ENCODE peak calls at places on chromosomes 16 and 17, in four cellular contexts. One of them, this sample, is unnamed.

GRCh38 chr17:77608431-77608830 is 350.1 kb upstream of the TNRC6C start:
- DNase-seq in K562: no peak
- DNase-seq in HepG2: no peak
- DNase-seq in HEK293T: no peak
- DNase-seq in this sample: no peak

GRCh38 chr17:29962656-29963055 is 21.2 kb downstream of the EFCAB5 start:
- DNase-seq in HepG2: no peak
- DNase-seq in HEK293T: no peak
- DNase-seq in K562: no peak
- DNase-seq in this sample: no peak

GRCh38 chr16:74716355-74716754 is 15.7 kb upstream of the MLKL start:
- DNase-seq in HEK293T: no peak
- DNase-seq in HepG2: no peak
- DNase-seq in K562: no peak
- DNase-seq in this sample: peak; percentile 44

GRCh38 chr16:71172808-71173207 is 57.7 kb downstream of the HYDIN start:
- DNase-seq in HEK293T: no peak
- DNase-seq in HepG2: no peak
- DNase-seq in K562: no peak
- DNase-seq in this sample: no peak

GRCh38 chr16:70255584-70255983 is 3.8 kb upstream of the EXOSC6 start:
- DNase-seq in K562: no peak
- DNase-seq in HEK293T: no peak
- DNase-seq in HepG2: no peak
- DNase-seq in this sample: no peak

GRCh38 chr17:17692353-17693252 is 11.3 kb downstream of the RAI1 start:
- DNase-seq in K562: no peak
- DNase-seq in HEK293T: no peak
- DNase-seq in HepG2: peak; percentile 52
- DNase-seq in this sample: no peak

GRCh38 chr16:77584205-77584859 is 138.0 kb upstream of the NUDT7 start:
- DNase-seq in K562: peak; percentile 41
- DNase-seq in HepG2: peak; percentile 44
- DNase-seq in HEK293T: peak; percentile 57
- DNase-seq in this sample: peak; percentile 53

GRCh38 chr17:62725791-62726249 is 82.3 kb downstream of the MARCHF10 start:
- DNase-seq in HepG2: peak; percentile 25
- DNase-seq in K562: no peak
- DNase-seq in HEK293T: no peak
- DNase-seq in this sample: no peak

GRCh38 chr16:4263504-4264436 is 9.1 kb downstream of the TFAP4 start:
- DNase-seq in HEK293T: peak; percentile 86
- DNase-seq in K562: peak; percentile 95
- DNase-seq in HepG2: peak; percentile 47
- DNase-seq in this sample: peak; percentile 86

GRCh38 chr17:81173761-81174160 is 7.7 kb upstream of the AATK start:
- DNase-seq in HEK293T: no peak
- DNase-seq in K562: no peak
- DNase-seq in HepG2: no peak
- DNase-seq in this sample: no peak

GRCh38 chr17:74354123-74354522 is 7.5 kb downstream of the BTBD17 start:
- DNase-seq in K562: peak; percentile 83
- DNase-seq in HepG2: peak; percentile 67
- DNase-seq in HEK293T: no peak
- DNase-seq in this sample: peak; percentile 88

GRCh38 chr16:397135-397661 is at the start of gene NME4:
- DNase-seq in HepG2: no peak
- DNase-seq in HEK293T: peak; percentile 56
- DNase-seq in K562: peak; percentile 78
- DNase-seq in this sample: peak; percentile 50

DNA sequence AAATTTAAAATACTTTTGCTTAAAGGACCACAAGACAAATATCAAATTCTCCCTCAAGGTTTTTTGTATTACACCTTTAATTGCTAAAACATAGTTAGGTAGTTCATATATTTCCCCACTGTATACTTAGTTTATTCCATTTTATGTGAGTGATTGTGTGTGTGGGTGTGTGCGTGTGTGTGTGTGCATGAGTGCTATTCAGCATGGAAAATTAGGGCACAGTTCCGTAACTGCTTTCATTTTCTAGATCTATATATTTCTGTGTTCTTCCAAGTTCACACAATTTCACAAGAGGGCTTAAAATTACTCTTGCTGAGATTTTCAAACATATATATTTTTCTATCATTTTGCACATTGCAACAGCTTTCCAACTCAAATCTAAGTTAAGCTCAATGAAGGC is 782.9 kb upstream of the SOX9 start:
- DNase-seq in HepG2: no peak
- DNase-seq in HEK293T: no peak
- DNase-seq in K562: no peak
- DNase-seq in this sample: no peak
- TF ChIP-seq ELF4 in HepG2: no peak
- TF ChIP-seq ELF4 in HEK293T: no peak
- TF ChIP-seq ELF4 in K562: no peak
- TF ChIP-seq ELF4 in this sample: no peak

GRCh38 chr17:76408037-76408849 is 23.8 kb downstream of the SPHK1 start:
- DNase-seq in K562: peak; percentile 47
- DNase-seq in HepG2: peak; percentile 62
- DNase-seq in HEK293T: peak; percentile 67
- DNase-seq in this sample: peak; percentile 82
- TF ChIP-seq ELF4 in K562: no peak
- TF ChIP-seq ELF4 in HepG2: no peak
- TF ChIP-seq ELF4 in HEK293T: no peak
- TF ChIP-seq ELF4 in this sample: no peak

GRCh38 chr17:64296246-64296645 is 33.2 kb upstream of the TEX2 start:
- DNase-seq in HEK293T: no peak
- DNase-seq in K562: no peak
- DNase-seq in HepG2: no peak
- DNase-seq in this sample: no peak
- TF ChIP-seq ELF4 in HEK293T: no peak
- TF ChIP-seq ELF4 in K562: no peak
- TF ChIP-seq ELF4 in HepG2: no peak
- TF ChIP-seq ELF4 in this sample: no peak

GRCh38 chr17:6506679-6507231 is 49.6 kb downstream of the PITPNM3 start:
- DNase-seq in HEK293T: no peak
- DNase-seq in HepG2: no peak
- DNase-seq in K562: no peak
- DNase-seq in this sample: no peak
- TF ChIP-seq ELF4 in HEK293T: no peak
- TF ChIP-seq ELF4 in HepG2: no peak
- TF ChIP-seq ELF4 in K562: no peak
- TF ChIP-seq ELF4 in this sample: no peak

DNA sequence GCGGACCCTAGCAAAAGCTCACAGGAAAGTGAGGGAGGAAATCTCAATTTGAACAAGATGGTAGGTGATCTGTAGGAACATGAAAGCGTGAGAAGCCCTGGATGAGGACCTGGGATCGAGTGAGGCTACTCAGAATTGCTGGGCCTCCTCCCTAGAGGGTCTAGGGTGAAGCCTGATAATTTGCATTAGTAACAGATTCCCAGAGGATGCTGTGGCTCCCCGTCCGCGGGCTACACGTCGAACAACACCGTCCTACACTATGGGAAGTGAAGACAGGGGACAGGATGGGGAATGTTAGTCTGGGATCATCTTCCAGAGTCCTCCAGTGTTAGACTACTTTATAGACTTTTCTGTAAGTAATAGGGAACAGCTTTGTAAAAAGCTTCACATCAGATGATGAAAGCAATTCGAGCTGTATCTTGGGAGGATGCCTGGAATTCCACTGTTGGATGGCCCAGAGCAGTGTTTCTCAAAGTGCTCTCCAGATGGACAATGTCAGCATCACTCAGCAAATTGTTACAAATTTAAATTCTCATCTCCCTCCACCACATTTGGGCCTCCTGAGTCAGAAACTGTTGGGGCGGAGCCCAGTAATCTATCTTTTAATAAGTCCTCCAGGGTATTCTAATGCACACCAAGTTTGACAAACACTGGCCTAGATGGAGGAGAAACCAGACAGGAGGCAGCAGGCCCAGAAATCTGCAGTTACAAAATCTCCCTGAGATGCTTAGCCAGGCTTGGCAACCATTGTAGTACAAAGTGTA is 6.5 kb downstream of the FNDC8 start:
- DNase-seq in HepG2: no peak
- DNase-seq in K562: no peak
- DNase-seq in HEK293T: no peak
- DNase-seq in this sample: no peak
- TF ChIP-seq ELF4 in HepG2: no peak
- TF ChIP-seq ELF4 in K562: no peak
- TF ChIP-seq ELF4 in HEK293T: no peak
- TF ChIP-seq ELF4 in this sample: no peak

DNA sequence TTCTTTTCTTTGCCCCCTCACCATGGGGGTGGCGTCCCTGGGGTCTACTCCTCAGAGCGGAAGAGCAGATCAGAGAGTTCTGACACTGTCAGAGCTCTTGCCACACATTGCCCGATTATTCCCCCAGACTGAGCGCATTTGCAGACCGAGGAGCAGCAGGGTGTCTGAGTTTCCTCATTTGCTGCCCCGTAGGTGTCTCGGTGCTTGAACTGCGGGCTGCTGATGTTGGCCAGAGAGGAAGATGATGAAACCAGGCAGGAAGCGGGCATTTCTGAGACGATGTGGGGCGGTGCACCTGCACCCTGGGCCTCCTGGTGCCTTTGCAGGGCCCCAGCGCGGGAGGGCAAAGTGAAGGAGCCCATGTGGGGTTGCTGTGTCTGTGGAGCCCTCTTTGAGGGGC is 55.2 kb downstream of the ARSG start:
- DNase-seq in HEK293T: no peak
- DNase-seq in HepG2: no peak
- DNase-seq in K562: no peak
- DNase-seq in this sample: no peak
- TF ChIP-seq ELF4 in HEK293T: no peak
- TF ChIP-seq ELF4 in HepG2: no peak
- TF ChIP-seq ELF4 in K562: no peak
- TF ChIP-seq ELF4 in this sample: no peak

GRCh38 chr16:85492617-85492957 is 120.5 kb upstream of the GSE1 start:
- DNase-seq in HepG2: no peak
- DNase-seq in K562: no peak
- DNase-seq in HEK293T: no peak
- DNase-seq in this sample: no peak
- TF ChIP-seq ELF4 in HepG2: no peak
- TF ChIP-seq ELF4 in K562: no peak
- TF ChIP-seq ELF4 in HEK293T: no peak
- TF ChIP-seq ELF4 in this sample: no peak

GRCh38 chr16:89106533-89107208 is 13.0 kb downstream of the ACSF3 start:
- DNase-seq in HEK293T: no peak
- DNase-seq in HepG2: no peak
- DNase-seq in K562: no peak
- DNase-seq in this sample: no peak
- TF ChIP-seq ELF4 in HEK293T: no peak
- TF ChIP-seq ELF4 in HepG2: no peak
- TF ChIP-seq ELF4 in K562: no peak
- TF ChIP-seq ELF4 in this sample: no peak

DNA sequence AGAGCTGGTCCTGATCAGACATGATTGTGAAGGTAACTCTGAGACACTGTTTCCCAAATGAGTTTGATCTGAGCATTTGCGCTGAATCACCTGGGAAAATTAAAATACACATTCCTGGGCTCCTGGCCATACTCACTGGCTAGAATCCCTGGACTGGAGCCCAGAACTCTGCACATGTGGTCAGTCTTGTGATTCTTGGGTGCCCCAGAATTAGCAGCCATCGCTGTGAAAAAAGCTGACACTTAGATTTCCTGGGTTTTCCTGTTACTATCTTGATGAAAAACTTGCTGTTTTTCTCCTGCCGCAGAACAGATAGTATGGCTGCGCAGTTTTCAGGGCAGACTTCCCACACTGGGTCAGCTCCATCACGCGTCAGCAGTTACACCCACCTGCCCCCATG is 24.6 kb downstream of the NECAB2 start:
- DNase-seq in HepG2: no peak
- DNase-seq in HEK293T: no peak
- DNase-seq in K562: no peak
- DNase-seq in this sample: no peak
- TF ChIP-seq ELF4 in HepG2: no peak
- TF ChIP-seq ELF4 in HEK293T: no peak
- TF ChIP-seq ELF4 in K562: no peak
- TF ChIP-seq ELF4 in this sample: no peak